ENCODE peak calls at places on chromosomes 16 and 17, in six cellular contexts. F is K562, T is GM12891, Y is H1, S is HepG2, N is GM12878. P is an unnamed sample.

GRCh38 chr16:27111486-27111885 is 44.8 kb downstream of the C16orf82 start:
- DNase-seq in Y (no peak), N (no peak), S (no peak), F (no peak), T (no peak), P (no peak)

GRCh38 chr17:14330492-14330920 is 29.6 kb downstream of the HS3ST3B1 start:
- DNase-seq in N (no peak), T (no peak), F (no peak), Y (no peak), S (peak), P (no peak)

GRCh38 chr17:7852262-7852670 is 2.6 kb upstream of the TMEM88 start:
- DNase-seq in N (no peak), S (no peak), Y (no peak), F (no peak), T (no peak), P (no peak)

GRCh38 chr17:65749479-65749878 is 188.0 kb upstream of the AXIN2 start:
- DNase-seq in F (no peak), Y (no peak), S (peak), N (no peak), T (no peak), P (no peak)

GRCh38 chr16:59181821-59182420 is 447.8 kb upstream of the GOT2 start:
- DNase-seq in T (no peak), N (no peak), S (no peak), Y (no peak), F (no peak), P (no peak)

GRCh38 chr16:72124761-72125634 is 31.4 kb downstream of the DHX38 start:
- DNase-seq in N (peak), T (peak), Y (peak), S (peak), F (peak), P (peak)

GRCh38 chr17:62130739-62131138 is 65.7 kb upstream of the MED13 start:
- DNase-seq in T (no peak), F (no peak), S (no peak), N (no peak), Y (no peak), P (no peak)

GRCh38 chr17:15154618-15155017 is 110.5 kb downstream of the PMP22 start:
- DNase-seq in F (no peak), T (no peak), N (no peak), Y (no peak), S (no peak), P (no peak)

GRCh38 chr16:1823821-1824220 is 2.8 kb downstream of the HAGH start:
- DNase-seq in T (no peak), S (peak), N (no peak), Y (peak), F (peak), P (no peak)

GRCh38 chr16:23505942-23506605 is 4.2 kb downstream of the GGA2 start:
- DNase-seq in N (no peak), Y (no peak), S (no peak), T (no peak), F (no peak), P (no peak)

GRCh38 chr16:1424028-1424427 is 3.5 kb upstream of the UQCC4 start:
- DNase-seq in F (no peak), Y (no peak), N (no peak), S (no peak), T (no peak), P (no peak)

GRCh38 chr17:71631483-71631882 is 489.3 kb upstream of the SOX9 start:
- DNase-seq in N (no peak), F (no peak), Y (no peak), S (no peak), T (no peak), P (no peak)

GRCh38 chr16:53091508-53092211 is 36.9 kb downstream of the CHD9 start:
- DNase-seq in N (peak), F (no peak), T (no peak), Y (no peak), S (no peak), P (no peak)

GRCh38 chr17:44903012-44903685 is 3.9 kb upstream of the EFTUD2 start:
- DNase-seq in F (no peak), Y (no peak), S (no peak), N (no peak), T (no peak), P (no peak)

GRCh38 chr17:44904001-44904984 is 5.0 kb upstream of the EFTUD2 start:
- DNase-seq in F (no peak), T (no peak), S (no peak), Y (no peak), N (no peak), P (no peak)

GRCh38 chr17:44901323-44901965 is 2.2 kb upstream of the EFTUD2 start:
- DNase-seq in N (no peak), S (no peak), T (no peak), F (no peak), Y (no peak), P (no peak)

GRCh38 chr17:44900894-44901293 is 1.6 kb upstream of the EFTUD2 start:
- DNase-seq in N (no peak), F (no peak), S (no peak), T (no peak), Y (no peak), P (no peak)

DNA sequence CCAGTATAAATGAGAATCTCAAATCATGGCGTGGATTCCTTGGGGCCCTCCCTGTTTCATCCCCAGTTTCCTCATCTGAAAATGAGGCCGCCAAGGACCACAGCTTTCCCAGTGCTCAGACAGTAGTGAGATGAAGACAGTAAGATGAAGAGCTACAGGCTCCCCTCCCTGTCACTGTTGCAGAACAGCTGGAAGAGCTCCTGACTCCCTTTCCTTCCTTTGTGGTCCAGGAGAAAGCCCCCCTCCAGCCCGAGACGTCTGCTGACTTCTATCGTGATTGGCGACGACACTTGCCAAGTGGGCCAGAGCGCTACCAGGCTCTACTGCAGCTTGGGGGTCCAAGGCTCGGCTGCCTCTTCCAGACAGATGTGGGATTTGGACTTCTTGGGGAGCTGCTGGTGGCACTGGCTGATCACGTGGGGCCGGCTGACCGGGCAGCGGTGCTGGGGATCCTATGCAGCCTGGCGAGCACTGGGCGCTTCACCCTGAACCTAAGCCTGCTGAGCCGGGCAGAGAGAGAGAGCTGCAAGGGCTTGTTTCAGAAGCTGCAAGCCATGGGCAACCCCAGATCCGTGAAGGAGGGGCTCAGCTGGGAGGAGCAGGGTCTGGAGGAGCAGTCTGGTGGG is 3.0 kb upstream of the EFTUD2 start:
- DNase-seq in S (no peak), Y (no peak), T (no peak), N (no peak), F (no peak), P (no peak)
- TF ChIP-seq POLR2A in S (no peak), Y (no peak), T (no peak), N (no peak), F (no peak), P (no peak)

DNA sequence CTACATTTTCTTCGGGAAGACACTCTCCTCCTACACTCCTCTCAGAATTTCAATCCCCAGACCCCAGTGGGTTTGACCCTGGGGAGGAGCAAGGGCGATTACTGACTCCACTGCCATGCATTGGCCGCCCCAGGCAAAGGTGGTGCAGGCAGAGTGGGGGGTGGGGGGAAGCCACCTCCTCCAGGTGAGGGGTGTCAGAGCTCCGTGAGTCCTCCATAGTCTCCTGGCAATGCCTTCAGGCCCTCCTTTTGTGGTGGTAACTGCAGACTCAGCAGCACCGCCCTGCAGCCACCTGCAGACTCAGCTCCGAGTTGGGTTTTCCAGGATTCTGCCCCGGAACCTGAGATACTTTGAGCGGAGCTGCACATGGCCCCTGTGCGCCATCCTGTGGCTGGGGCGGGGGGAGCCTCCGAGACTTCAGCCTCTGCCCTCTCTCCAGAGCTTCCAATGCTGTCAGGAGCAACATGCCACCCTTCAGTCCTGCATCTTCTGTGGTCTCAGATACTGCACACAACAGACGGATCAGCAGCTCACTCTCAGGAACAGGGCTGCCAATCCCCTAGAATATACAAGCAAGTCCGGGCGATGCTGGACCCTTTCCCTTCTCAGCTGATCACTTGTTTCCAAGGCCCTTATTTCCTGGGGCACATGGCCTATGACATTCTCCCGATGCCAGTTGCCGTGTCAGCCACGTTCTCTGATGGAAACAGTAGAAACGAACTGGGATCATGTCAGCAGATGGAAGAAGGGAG is 2.4 kb upstream of the SLC47A2 start:
- DNase-seq in N (no peak), T (no peak), S (peak), F (no peak), Y (peak), P (no peak)
- TF ChIP-seq TAF1 in N (no peak), T (no peak), S (no peak), F (no peak), Y (no peak), P (no peak)

GRCh38 chr16:70706948-70707465 is 21.2 kb upstream of the MTSS2 start:
- DNase-seq in S (no peak), N (no peak), F (no peak), Y (no peak), T (no peak), P (no peak)
- TF ChIP-seq POLR2AphosphoS5 in S (no peak), N (no peak), F (no peak), Y (no peak), T (no peak), P (no peak)

GRCh38 chr16:70752381-70752780 is 48.6 kb downstream of the VAC14 start:
- DNase-seq in S (no peak), F (no peak), Y (no peak), T (no peak), N (no peak), P (no peak)
- TF ChIP-seq POLR2A in S (no peak), F (no peak), Y (no peak), T (no peak), N (no peak), P (no peak)

DNA sequence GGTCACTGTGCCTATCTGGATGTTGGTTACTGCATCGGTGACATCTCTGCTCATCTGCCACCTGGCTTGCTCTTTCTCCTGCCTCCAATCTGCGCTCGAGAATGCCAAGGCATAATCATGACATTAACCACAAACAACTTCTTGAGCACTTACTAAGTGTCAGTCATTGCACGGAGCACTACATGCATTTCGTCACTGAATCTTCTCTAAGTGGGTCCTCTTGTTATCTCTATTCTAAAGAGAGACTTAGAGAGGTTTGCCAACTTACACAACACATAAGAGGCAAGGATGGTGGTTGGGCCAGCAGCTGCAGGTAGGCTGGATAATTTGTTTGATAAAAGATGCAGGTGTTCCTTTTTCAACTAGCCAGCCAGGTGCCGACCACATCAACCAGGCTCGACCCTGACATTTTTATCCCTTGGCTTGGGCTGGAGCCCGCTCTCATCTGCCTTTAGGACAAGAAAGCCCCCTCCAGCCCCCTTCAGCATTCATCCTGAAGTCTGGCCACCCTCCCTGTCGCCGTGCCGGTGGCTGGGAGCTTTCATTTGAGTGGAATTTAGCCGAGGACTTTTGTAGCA is 89.4 kb upstream of the NKD1 start:
- DNase-seq in F (no peak), S (no peak), N (no peak), Y (no peak), T (no peak), P (no peak)
- TF ChIP-seq TAF1 in F (no peak), S (no peak), N (no peak), Y (no peak), T (no peak), P (no peak)

DNA sequence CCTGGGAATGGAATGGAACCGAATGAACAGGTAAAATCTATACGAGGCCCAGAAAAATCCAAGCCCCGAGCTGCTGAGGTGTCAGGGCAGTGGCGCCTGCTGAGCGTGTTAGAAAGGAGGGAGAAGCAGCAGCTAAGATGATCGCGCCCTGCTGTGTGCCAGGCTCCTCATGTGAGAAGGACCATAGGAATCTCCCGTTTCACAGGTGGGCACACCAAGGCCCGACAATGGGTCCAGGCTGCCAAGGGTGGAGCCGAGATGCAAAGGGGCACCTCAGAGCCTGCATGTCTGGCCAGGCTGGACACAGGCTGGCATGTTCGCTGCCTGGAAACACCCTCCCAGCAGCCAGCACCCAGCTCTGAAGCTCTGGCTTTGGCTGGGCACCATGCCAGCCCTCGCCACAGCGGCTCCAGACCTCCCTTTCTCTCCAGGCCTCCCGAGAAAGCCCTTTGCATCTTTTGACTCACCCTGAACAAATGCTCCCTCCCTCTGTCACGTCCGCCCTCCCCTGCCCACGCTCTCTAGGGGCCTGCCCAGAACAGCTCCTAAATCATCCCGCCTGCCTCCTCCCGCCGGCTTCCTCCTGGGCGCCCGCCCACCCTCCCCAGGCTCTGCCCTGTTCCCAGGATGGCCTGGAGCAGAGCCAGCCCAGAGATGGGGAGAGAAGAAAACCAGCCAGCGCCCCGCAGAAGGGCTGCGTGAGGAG is 217.8 kb upstream of the GSE1 start:
- DNase-seq in S (peak), N (peak), Y (peak), T (peak), F (peak), P (no peak)
- TF ChIP-seq POLR2AphosphoS5 in S (no peak), N (no peak), Y (no peak), T (no peak), F (no peak), P (no peak)

GRCh38 chr16:66512589-66513404 is 37.1 kb downstream of the TK2 start:
- DNase-seq in S (peak), Y (no peak), N (no peak), F (no peak), T (no peak), P (no peak)
- TF ChIP-seq POLR2A in S (no peak), Y (no peak), N (no peak), F (no peak), T (no peak), P (no peak)